ENCODE peak calls at places on chromosomes 1 and 21, in five cellular contexts. R, T, X, P and M are unnamed samples. For H3K27me3, the result is how much of the 10 kb centered on the place peaks cover.

GRCh38 chr1:219387211-219387610 is 213.5 kb downstream of the LYPLAL1 start:
- DNase-seq in X (no peak), P (no peak), R (no peak), T (no peak), M (no peak)

GRCh38 chr1:84606977-84607376 is 32.7 kb upstream of the CTBS start:
- DNase-seq in X (no peak), T (no peak), R (no peak), P (no peak), M (no peak)

GRCh38 chr21:35381743-35382310 is 332.7 kb upstream of the RUNX1 start:
- DNase-seq in R (no peak), X (no peak), T (no peak), P (no peak), M (no peak)

GRCh38 chr1:14435368-14436023 is 163.0 kb upstream of the KAZN start:
- DNase-seq in X (no peak), T (no peak), R (no peak), P (no peak), M (no peak)

GRCh38 chr1:47189844-47190562 is at the start of gene PDZK1IP1:
- DNase-seq in P (peak), T (peak), R (peak), X (peak), M (peak)

GRCh38 chr1:219833214-219833816 is 95.0 kb downstream of the SLC30A10 start:
- DNase-seq in R (no peak), T (no peak), P (no peak), X (no peak), M (no peak)

GRCh38 chr1:228802386-228803221 is 67.3 kb downstream of the RHOU start:
- DNase-seq in T (peak), P (peak), X (no peak), R (no peak), M (peak)

GRCh38 chr1:152023221-152023620 is 13.6 kb downstream of the S100A11 start:
- DNase-seq in R (no peak), X (no peak), T (no peak), P (no peak), M (no peak)

GRCh38 chr1:46183119-46183842 is 7.0 kb upstream of the P3R3URF start:
- DNase-seq in X (peak), P (peak), R (no peak), T (peak), M (no peak)

GRCh38 chr1:228842094-228842775 is 107.0 kb downstream of the RHOU start:
- DNase-seq in P (peak), R (no peak), T (no peak), X (peak), M (peak)

DNA sequence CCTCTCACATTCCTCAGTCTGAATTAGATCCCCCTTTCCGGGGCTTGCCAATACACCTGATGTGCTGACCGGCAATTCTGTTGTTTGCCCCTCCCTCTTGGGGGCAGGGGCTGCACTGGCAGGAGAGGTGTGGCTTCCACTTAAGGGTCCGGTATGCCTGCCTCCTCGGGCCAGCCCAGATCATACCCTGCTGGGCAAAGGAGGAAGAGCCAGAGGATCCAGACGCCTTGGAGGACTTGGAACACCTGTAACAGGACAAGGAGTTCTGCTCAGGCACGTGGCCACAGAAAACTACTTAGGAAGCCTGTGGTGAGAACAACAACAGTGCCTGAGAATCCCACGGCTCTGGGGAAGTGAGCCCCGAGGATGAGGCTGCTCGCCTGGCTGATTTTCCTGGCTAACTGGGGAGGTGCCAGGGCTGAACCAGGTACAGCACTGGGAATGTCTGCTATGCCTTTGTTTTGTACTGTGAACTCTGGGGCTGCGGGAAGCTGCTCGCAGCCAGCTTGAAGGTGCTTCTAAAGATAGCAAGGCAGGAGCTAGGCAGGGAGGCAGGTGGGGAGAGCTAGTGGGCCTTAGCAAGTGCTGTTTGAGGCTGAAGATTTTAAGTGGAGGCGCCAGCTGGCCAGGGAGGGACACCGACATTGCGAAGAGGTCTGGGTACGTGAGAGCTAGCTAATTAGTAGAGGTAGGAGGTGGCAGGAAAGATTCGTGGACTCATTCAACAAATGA is at the start of gene SMPDL3B:
- DNase-seq in R (no peak), P (no peak), X (no peak), T (no peak), M (peak)
- TF ChIP-seq POLR2A in R (no peak), P (no peak), X (no peak), T (no peak), M (peak)

DNA sequence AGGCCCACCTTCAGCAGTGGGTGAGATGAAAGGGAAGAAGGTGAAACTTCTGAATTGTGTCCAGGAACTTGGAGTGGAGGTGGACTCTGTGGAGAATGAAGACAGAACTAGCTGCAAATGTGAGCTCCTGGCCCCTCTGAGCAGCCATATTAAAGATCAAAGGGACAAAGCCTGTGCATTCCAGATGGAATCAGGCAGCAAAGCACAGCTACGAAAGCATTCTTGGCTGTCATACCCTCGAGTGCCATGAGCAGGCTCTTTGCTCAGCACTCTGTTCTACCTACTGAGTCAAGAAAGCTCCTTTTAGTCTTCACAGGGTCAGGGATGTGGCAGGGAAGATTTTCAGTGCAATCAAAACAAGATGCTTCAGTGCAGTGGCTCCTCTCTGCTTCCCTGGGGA is 86.3 kb upstream of the TSPAN2 start:
- DNase-seq in P (no peak), R (no peak), X (no peak), T (no peak), M (no peak)
- H3K27me3 ChIP-seq in P (under half), R (under half), X (under half), T (under half), M (under half)

GRCh38 chr21:29645666-29646553 is 293.9 kb downstream of the GRIK1 start:
- DNase-seq in P (no peak), X (no peak), R (no peak), T (no peak), M (no peak)

GRCh38 chr21:29650561-29651022 is 289.2 kb downstream of the GRIK1 start:
- DNase-seq in T (no peak), X (no peak), P (no peak), R (no peak), M (no peak)

GRCh38 chr21:29648710-29649240 is 291.0 kb downstream of the GRIK1 start:
- DNase-seq in X (no peak), P (no peak), R (no peak), T (no peak), M (no peak)

GRCh38 chr21:29649370-29649963 is 290.3 kb downstream of the GRIK1 start:
- DNase-seq in P (no peak), R (no peak), T (no peak), X (no peak), M (no peak)

DNA sequence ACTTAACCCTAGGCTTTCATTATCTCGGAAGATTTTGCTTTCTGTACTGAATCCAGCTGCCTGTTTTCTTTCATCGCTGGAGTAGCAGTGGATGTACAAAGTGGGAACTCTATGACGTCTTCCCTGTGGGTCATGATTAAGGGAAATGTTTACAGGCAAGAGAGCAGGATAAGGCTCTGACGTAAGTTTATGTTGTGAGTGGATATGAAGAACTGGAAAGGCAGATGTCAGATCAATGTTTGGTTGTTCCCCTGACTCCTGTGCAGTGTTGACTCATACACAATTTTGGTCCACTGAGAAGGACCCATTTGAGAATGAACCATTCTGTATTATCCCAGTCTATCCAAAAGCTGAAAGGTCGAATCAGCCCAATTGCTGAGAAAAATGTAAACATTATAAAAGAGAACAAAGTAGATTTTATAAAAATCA is 292.4 kb downstream of the GRIK1 start:
- DNase-seq in X (no peak), T (no peak), R (no peak), P (no peak), M (no peak)
- TF ChIP-seq POLR2A in X (no peak), T (no peak), R (no peak), P (no peak), M (no peak)

GRCh38 chr1:36595921-36596320 is 113.2 kb upstream of the CSF3R start:
- DNase-seq in P (no peak), R (no peak), X (no peak), T (no peak), M (no peak)
- H3K27me3 ChIP-seq in P (under half), R (half or more), X (under half), T (under half), M (under half)

DNA sequence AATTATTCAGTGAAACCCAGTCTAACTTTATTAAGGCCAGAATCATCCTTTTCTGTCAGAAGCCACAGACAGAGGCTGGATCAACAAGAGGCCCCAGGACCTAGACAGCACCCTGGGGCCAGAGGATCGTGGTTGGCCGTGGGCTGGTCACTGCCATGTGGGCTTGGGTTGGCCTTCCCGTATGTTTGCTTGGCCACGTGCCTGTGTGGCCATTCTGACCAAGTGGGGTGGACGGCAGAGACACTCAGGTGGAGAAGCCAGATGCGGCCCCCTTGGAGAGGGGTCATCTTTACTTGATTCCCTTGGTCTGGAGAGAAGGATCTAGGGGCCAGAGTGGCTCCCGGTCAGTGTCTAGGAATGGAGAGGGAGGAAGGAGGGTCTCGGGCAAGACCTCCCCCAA is 327.9 kb downstream of the CAMTA1 start:
- DNase-seq in T (no peak), X (no peak), R (no peak), P (no peak), M (no peak)
- TF ChIP-seq POLR2A in T (no peak), X (no peak), R (no peak), P (no peak), M (no peak)

GRCh38 chr21:15204140-15204774 is 139.5 kb upstream of the NRIP1 start:
- DNase-seq in R (no peak), X (no peak), T (no peak), P (no peak), M (no peak)

GRCh38 chr21:15207231-15207630 is 142.4 kb upstream of the NRIP1 start:
- DNase-seq in T (no peak), P (no peak), R (no peak), X (no peak), M (no peak)

GRCh38 chr21:15204887-15205286 is 140.1 kb upstream of the NRIP1 start:
- DNase-seq in T (no peak), X (peak), R (no peak), P (no peak), M (no peak)

GRCh38 chr21:15207635-15208370 is 143.0 kb upstream of the NRIP1 start:
- DNase-seq in T (no peak), R (no peak), P (no peak), X (no peak), M (no peak)

DNA sequence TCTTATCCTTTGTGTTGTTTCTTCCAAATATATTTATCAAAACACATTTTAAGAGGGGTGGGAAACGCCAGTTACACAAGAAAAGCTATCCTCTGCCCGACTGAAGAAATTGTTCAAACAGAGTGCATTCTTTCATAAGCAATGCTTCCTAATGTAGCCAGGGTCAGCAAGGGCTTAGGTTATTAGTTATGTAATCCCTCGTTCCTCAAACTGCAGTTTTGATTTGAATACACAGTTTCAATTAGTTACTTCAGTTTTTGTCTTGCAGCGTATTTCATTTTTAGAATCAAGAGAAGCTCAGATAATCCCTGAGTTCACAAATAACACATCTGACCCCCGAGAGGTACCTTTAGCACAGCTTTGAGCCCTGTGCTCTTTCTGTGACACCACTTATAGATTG is 141.7 kb upstream of the NRIP1 start:
- DNase-seq in T (no peak), X (no peak), P (no peak), R (no peak), M (no peak)
- H3K27me3 ChIP-seq in T (under half), X (under half), P (under half), R (under half), M (under half)

GRCh38 chr1:55793856-55794255 is 578.7 kb upstream of the USP24 start:
- DNase-seq in P (no peak), X (no peak), R (no peak), T (no peak), M (no peak)

DNA sequence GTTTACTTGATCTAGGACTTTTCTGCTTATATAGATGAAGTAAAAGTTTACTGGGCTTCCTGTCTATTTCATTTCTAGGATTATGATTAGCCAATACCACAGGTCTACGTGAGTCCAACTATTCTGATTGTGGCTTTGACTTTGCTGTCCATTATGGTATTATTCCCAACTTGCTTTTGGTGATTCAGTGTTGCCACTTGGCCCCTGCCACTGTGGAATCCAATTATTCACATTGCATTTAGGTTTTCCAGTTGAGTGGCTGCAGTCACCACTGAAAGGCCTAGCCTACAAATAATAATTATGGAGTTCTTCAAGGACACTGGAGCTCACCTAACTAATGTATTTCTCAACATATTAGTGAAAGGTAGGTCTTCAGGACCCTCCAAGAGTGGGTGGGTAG is 574.3 kb upstream of the USP24 start:
- DNase-seq in T (no peak), X (no peak), R (no peak), P (no peak), M (no peak)
- TF ChIP-seq POLR2A in T (no peak), X (no peak), R (no peak), P (no peak), M (no peak)

DNA sequence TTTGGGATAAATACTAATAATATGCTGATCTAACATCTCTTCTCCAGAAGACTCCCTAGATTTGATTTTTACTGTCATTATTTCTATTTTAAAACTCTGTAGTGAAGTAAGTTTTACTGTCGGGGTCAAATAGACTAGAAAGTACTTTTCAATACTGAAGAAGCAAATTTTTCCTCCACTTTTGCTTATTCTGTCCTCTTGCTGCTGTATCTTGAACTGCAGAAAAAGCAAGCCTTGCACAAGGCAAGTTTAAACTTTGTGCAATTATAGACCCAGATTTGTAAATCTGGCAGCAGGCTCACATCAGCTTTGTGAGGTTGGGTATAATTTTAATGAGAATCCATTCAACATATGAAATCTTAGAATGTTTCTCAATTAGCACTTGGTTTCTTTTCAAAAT is 151.1 kb upstream of the ETS2 start:
- DNase-seq in X (no peak), T (no peak), P (no peak), R (no peak), M (no peak)
- H3K27me3 ChIP-seq in X (under half), T (under half), P (under half), R (under half), M (under half)